ENCODE peak calls at places on chromosomes 16 and 17, in six cellular contexts. One of them, this sample, is unnamed.
A peak's percentile ranks its signal among the peaks of the same experiment; 100 is the strongest.

GRCh38 chr17:55587608-55588139 is 76.4 kb upstream of the SMIM36 start:
- DNase-seq in A549: no peak
- DNase-seq in uterus: peak; percentile 83
- DNase-seq in prostate gland: no peak
- DNase-seq in psoas muscle: no peak
- DNase-seq in CD8-positive, alpha-beta T cell: no peak
- DNase-seq in this sample: no peak

GRCh38 chr17:32111141-32111771 is 31.0 kb upstream of the RHOT1 start:
- DNase-seq in CD8-positive, alpha-beta T cell: peak; percentile 33
- DNase-seq in A549: peak; percentile 68
- DNase-seq in prostate gland: peak; percentile 32
- DNase-seq in uterus: peak; percentile 51
- DNase-seq in psoas muscle: peak; percentile 45
- DNase-seq in this sample: no peak

GRCh38 chr16:15856901-15857778 is at the start of gene MYH11:
- DNase-seq in prostate gland: no peak
- DNase-seq in CD8-positive, alpha-beta T cell: no peak
- DNase-seq in uterus: peak; percentile 81
- DNase-seq in A549: no peak
- DNase-seq in psoas muscle: no peak
- DNase-seq in this sample: no peak

GRCh38 chr17:59485018-59485417 is 80.4 kb upstream of the DHX40 start:
- DNase-seq in psoas muscle: no peak
- DNase-seq in prostate gland: no peak
- DNase-seq in CD8-positive, alpha-beta T cell: no peak
- DNase-seq in A549: no peak
- DNase-seq in uterus: no peak
- DNase-seq in this sample: no peak

GRCh38 chr16:10616744-10617640 is 36.6 kb upstream of the EMP2 start:
- DNase-seq in psoas muscle: peak; percentile 39
- DNase-seq in CD8-positive, alpha-beta T cell: no peak
- DNase-seq in prostate gland: peak; percentile 85
- DNase-seq in A549: peak; percentile 29
- DNase-seq in uterus: peak; percentile 40
- DNase-seq in this sample: no peak

GRCh38 chr17:17750881-17751280 is 69.6 kb downstream of the RAI1 start:
- DNase-seq in prostate gland: no peak
- DNase-seq in psoas muscle: no peak
- DNase-seq in A549: no peak
- DNase-seq in uterus: no peak
- DNase-seq in CD8-positive, alpha-beta T cell: peak; percentile 49
- DNase-seq in this sample: peak; percentile 73

GRCh38 chr17:7441202-7441705 is 1.9 kb downstream of the FGF11 start:
- DNase-seq in uterus: no peak
- DNase-seq in psoas muscle: no peak
- DNase-seq in A549: no peak
- DNase-seq in prostate gland: no peak
- DNase-seq in CD8-positive, alpha-beta T cell: no peak
- DNase-seq in this sample: no peak

GRCh38 chr17:16922386-16923096 is 49.4 kb downstream of the TNFRSF13B start:
- DNase-seq in CD8-positive, alpha-beta T cell: peak; percentile 9
- DNase-seq in A549: peak; percentile 47
- DNase-seq in uterus: no peak
- DNase-seq in psoas muscle: no peak
- DNase-seq in prostate gland: no peak
- DNase-seq in this sample: no peak

GRCh38 chr17:79215631-79216030 is 141.0 kb downstream of the ENGASE start:
- DNase-seq in A549: no peak
- DNase-seq in prostate gland: no peak
- DNase-seq in uterus: no peak
- DNase-seq in psoas muscle: no peak
- DNase-seq in CD8-positive, alpha-beta T cell: no peak
- DNase-seq in this sample: no peak

GRCh38 chr17:62780951-62781350 is 27.2 kb downstream of the MARCHF10 start:
- DNase-seq in uterus: no peak
- DNase-seq in A549: no peak
- DNase-seq in CD8-positive, alpha-beta T cell: no peak
- DNase-seq in prostate gland: no peak
- DNase-seq in psoas muscle: no peak
- DNase-seq in this sample: no peak

GRCh38 chr17:77526728-77527355 is 386.1 kb downstream of the SEC14L1 start:
- DNase-seq in uterus: no peak
- DNase-seq in CD8-positive, alpha-beta T cell: no peak
- DNase-seq in psoas muscle: no peak
- DNase-seq in prostate gland: no peak
- DNase-seq in A549: no peak
- DNase-seq in this sample: no peak

GRCh38 chr16:14177704-14178103 is 106.6 kb downstream of the MRTFB start:
- DNase-seq in CD8-positive, alpha-beta T cell: no peak
- DNase-seq in A549: no peak
- DNase-seq in prostate gland: no peak
- DNase-seq in uterus: no peak
- DNase-seq in psoas muscle: no peak
- DNase-seq in this sample: no peak

GRCh38 chr16:27568077-27568476 is 18.1 kb downstream of the KATNIP start:
- DNase-seq in CD8-positive, alpha-beta T cell: no peak
- DNase-seq in uterus: no peak
- DNase-seq in A549: peak; percentile 68
- DNase-seq in psoas muscle: no peak
- DNase-seq in prostate gland: no peak
- DNase-seq in this sample: no peak

GRCh38 chr16:14298374-14299122 is 227.4 kb downstream of the MRTFB start:
- DNase-seq in uterus: no peak
- DNase-seq in psoas muscle: no peak
- DNase-seq in CD8-positive, alpha-beta T cell: no peak
- DNase-seq in A549: no peak
- DNase-seq in prostate gland: no peak
- DNase-seq in this sample: no peak

GRCh38 chr16:35711435-35711834 is 2252.0 kb downstream of the TP53TG3F start:
- DNase-seq in A549: no peak
- DNase-seq in uterus: no peak
- DNase-seq in psoas muscle: no peak
- DNase-seq in prostate gland: no peak
- DNase-seq in CD8-positive, alpha-beta T cell: no peak
- DNase-seq in this sample: no peak

GRCh38 chr17:48413613-48414405 is 16.2 kb downstream of the SKAP1 start:
- DNase-seq in psoas muscle: no peak
- DNase-seq in prostate gland: no peak
- DNase-seq in uterus: no peak
- DNase-seq in CD8-positive, alpha-beta T cell: no peak
- DNase-seq in A549: no peak
- DNase-seq in this sample: no peak

GRCh38 chr17:66135896-66136295 is 56.0 kb downstream of the CEP112 start:
- DNase-seq in uterus: no peak
- DNase-seq in psoas muscle: no peak
- DNase-seq in prostate gland: no peak
- DNase-seq in CD8-positive, alpha-beta T cell: no peak
- DNase-seq in A549: no peak
- DNase-seq in this sample: no peak

GRCh38 chr17:30321314-30321713 is 12.5 kb downstream of the TMIGD1 start:
- DNase-seq in A549: peak; percentile 48
- DNase-seq in uterus: no peak
- DNase-seq in CD8-positive, alpha-beta T cell: no peak
- DNase-seq in prostate gland: no peak
- DNase-seq in psoas muscle: no peak
- DNase-seq in this sample: no peak

GRCh38 chr16:72369273-72369672 is 197.3 kb upstream of the PMFBP1 start:
- DNase-seq in A549: no peak
- DNase-seq in prostate gland: no peak
- DNase-seq in psoas muscle: no peak
- DNase-seq in uterus: no peak
- DNase-seq in CD8-positive, alpha-beta T cell: no peak
- DNase-seq in this sample: no peak

GRCh38 chr17:8149419-8150193 is 2.6 kb downstream of the PER1 start:
- DNase-seq in CD8-positive, alpha-beta T cell: no peak
- DNase-seq in psoas muscle: peak; percentile 28
- DNase-seq in uterus: peak; percentile 27
- DNase-seq in A549: no peak
- DNase-seq in prostate gland: no peak
- DNase-seq in this sample: no peak

GRCh38 chr17:48047741-48048320 is 328 bp upstream of the NFE2L1 start:
- DNase-seq in A549: peak; percentile 100
- DNase-seq in uterus: peak; percentile 100
- DNase-seq in psoas muscle: peak; percentile 99
- DNase-seq in prostate gland: peak; percentile 100
- DNase-seq in CD8-positive, alpha-beta T cell: peak; percentile 98
- DNase-seq in this sample: peak; percentile 99

GRCh38 chr17:77854759-77855745 is 103.5 kb upstream of the TNRC6C start:
- DNase-seq in prostate gland: no peak
- DNase-seq in psoas muscle: no peak
- DNase-seq in A549: no peak
- DNase-seq in CD8-positive, alpha-beta T cell: no peak
- DNase-seq in uterus: no peak
- DNase-seq in this sample: no peak

GRCh38 chr17:40065041-40065770 is 2.4 kb downstream of the THRA start:
- DNase-seq in uterus: no peak
- DNase-seq in A549: peak; percentile 52
- DNase-seq in psoas muscle: no peak
- DNase-seq in CD8-positive, alpha-beta T cell: no peak
- DNase-seq in prostate gland: no peak
- DNase-seq in this sample: no peak

GRCh38 chr16:50884066-50884860 is 142.4 kb downstream of the CYLD start:
- DNase-seq in psoas muscle: no peak
- DNase-seq in A549: peak; percentile 14
- DNase-seq in prostate gland: no peak
- DNase-seq in CD8-positive, alpha-beta T cell: peak; percentile 28
- DNase-seq in uterus: no peak
- DNase-seq in this sample: no peak
- TF ChIP-seq CTCF in psoas muscle: no peak
- TF ChIP-seq CTCF in A549: no peak
- TF ChIP-seq CTCF in prostate gland: no peak
- TF ChIP-seq CTCF in CD8-positive, alpha-beta T cell: no peak
- TF ChIP-seq CTCF in uterus: no peak
- TF ChIP-seq CTCF in this sample: peak; percentile 75

GRCh38 chr17:38704645-38705522 is at the start of gene MLLT6:
- DNase-seq in prostate gland: peak; percentile 72
- DNase-seq in A549: peak; percentile 85
- DNase-seq in uterus: peak; percentile 80
- DNase-seq in CD8-positive, alpha-beta T cell: peak; percentile 79
- DNase-seq in psoas muscle: peak; percentile 83
- DNase-seq in this sample: no peak

GRCh38 chr17:38705803-38706624 is 941 bp downstream of the MLLT6 start:
- DNase-seq in A549: peak; percentile 56
- DNase-seq in prostate gland: peak; percentile 49
- DNase-seq in CD8-positive, alpha-beta T cell: peak; percentile 40
- DNase-seq in psoas muscle: peak; percentile 73
- DNase-seq in uterus: peak; percentile 66
- DNase-seq in this sample: no peak

GRCh38 chr17:38706625-38707298 is 1.7 kb downstream of the MLLT6 start:
- DNase-seq in psoas muscle: no peak
- DNase-seq in A549: no peak
- DNase-seq in prostate gland: no peak
- DNase-seq in uterus: no peak
- DNase-seq in CD8-positive, alpha-beta T cell: peak; percentile 37
- DNase-seq in this sample: no peak

GRCh38 chr17:38703742-38704644 is 1.1 kb upstream of the MLLT6 start:
- DNase-seq in A549: no peak
- DNase-seq in prostate gland: peak; percentile 91
- DNase-seq in uterus: peak; percentile 80
- DNase-seq in CD8-positive, alpha-beta T cell: peak; percentile 77
- DNase-seq in psoas muscle: peak; percentile 87
- DNase-seq in this sample: no peak

GRCh38 chr17:38705523-38705802 is 390 bp downstream of the MLLT6 start:
- DNase-seq in uterus: no peak
- DNase-seq in A549: no peak
- DNase-seq in prostate gland: no peak
- DNase-seq in CD8-positive, alpha-beta T cell: no peak
- DNase-seq in psoas muscle: no peak
- DNase-seq in this sample: no peak
- H3K4me3 ChIP-seq in uterus: peak overlapping the region; percentile 84
- H3K4me3 ChIP-seq in A549: peak overlapping the region; percentile 94
- H3K4me3 ChIP-seq in prostate gland: peak overlapping the region; percentile 86
- H3K4me3 ChIP-seq in CD8-positive, alpha-beta T cell: peak overlapping the region; percentile 88
- H3K4me3 ChIP-seq in psoas muscle: peak overlapping the region; percentile 97
- H3K4me3 ChIP-seq in this sample: peak overlapping the region; percentile 89

GRCh38 chr17:28405632-28406477 is at the start of gene SLC46A1:
- DNase-seq in prostate gland: peak; percentile 48
- DNase-seq in A549: peak; percentile 61
- DNase-seq in CD8-positive, alpha-beta T cell: peak; percentile 43
- DNase-seq in psoas muscle: peak; percentile 67
- DNase-seq in uterus: peak; percentile 54
- DNase-seq in this sample: no peak
- TF ChIP-seq CTCF in prostate gland: no peak
- TF ChIP-seq CTCF in A549: no peak
- TF ChIP-seq CTCF in CD8-positive, alpha-beta T cell: no peak
- TF ChIP-seq CTCF in psoas muscle: no peak
- TF ChIP-seq CTCF in uterus: no peak
- TF ChIP-seq CTCF in this sample: no peak

GRCh38 chr16:76535-77272 is 1.3 kb upstream of the MPG start:
- DNase-seq in A549: no peak
- DNase-seq in uterus: peak; percentile 76
- DNase-seq in CD8-positive, alpha-beta T cell: no peak
- DNase-seq in prostate gland: no peak
- DNase-seq in psoas muscle: peak; percentile 86
- DNase-seq in this sample: no peak

GRCh38 chr16:77273-77806 is 685 bp upstream of the MPG start:
- DNase-seq in A549: peak; percentile 73
- DNase-seq in uterus: peak; percentile 54
- DNase-seq in psoas muscle: peak; percentile 67
- DNase-seq in CD8-positive, alpha-beta T cell: peak; percentile 17
- DNase-seq in prostate gland: no peak
- DNase-seq in this sample: no peak

GRCh38 chr16:78444-79145 is 570 bp downstream of the MPG start:
- DNase-seq in prostate gland: no peak
- DNase-seq in A549: no peak
- DNase-seq in CD8-positive, alpha-beta T cell: no peak
- DNase-seq in uterus: no peak
- DNase-seq in psoas muscle: peak; percentile 51
- DNase-seq in this sample: no peak

GRCh38 chr16:77807-78443 is at the start of gene MPG:
- DNase-seq in A549: peak; percentile 77
- DNase-seq in CD8-positive, alpha-beta T cell: peak; percentile 82
- DNase-seq in psoas muscle: peak; percentile 91
- DNase-seq in prostate gland: peak; percentile 80
- DNase-seq in uterus: peak; percentile 86
- DNase-seq in this sample: no peak

DNA sequence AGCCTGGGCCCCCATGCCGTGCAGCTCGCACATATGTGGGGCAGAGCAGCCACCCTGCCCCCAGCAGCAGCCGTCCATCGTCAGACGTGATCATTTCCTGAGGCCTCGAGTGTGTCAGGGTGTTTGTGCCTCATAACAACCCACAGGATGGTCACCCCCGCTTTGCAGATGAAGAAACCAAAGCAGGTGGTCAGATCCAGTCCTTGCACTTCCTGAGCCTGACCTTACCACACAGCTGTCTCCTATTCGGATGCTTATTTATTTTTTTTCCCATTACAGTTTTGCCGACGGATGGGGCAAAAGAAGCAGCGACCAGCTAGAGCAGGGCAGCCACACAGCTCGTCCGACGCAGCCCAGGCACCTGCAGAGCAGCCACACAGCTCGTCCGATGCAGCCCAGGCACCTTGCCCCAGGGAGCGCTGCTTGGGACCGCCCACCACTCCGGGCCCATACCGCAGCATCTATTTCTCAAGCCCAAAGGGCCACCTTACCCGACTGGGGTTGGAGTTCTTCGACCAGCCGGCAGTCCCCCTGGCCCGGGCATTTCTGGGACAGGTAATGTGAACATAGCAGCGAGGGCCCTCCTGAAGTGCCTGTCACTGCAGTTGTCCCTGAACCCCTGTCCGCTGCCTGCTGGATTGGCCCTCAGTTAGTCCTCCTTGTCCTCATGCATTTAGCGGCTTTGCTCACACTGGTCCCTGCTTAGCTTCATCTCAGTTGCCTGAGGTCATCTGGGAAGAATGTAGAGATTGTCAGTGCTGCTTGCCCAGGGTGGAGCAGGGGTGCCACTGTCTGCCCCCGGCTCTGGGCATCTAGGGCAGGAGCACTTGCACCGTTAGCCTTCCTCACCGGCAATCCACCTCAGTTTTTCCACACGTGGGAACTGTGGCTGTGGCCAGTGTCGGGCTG is 1.4 kb downstream of the MPG start:
- DNase-seq in uterus: no peak
- DNase-seq in psoas muscle: no peak
- DNase-seq in A549: no peak
- DNase-seq in prostate gland: no peak
- DNase-seq in CD8-positive, alpha-beta T cell: no peak
- DNase-seq in this sample: no peak
- H3K4me3 ChIP-seq in uterus: no peak overlapping the region
- H3K4me3 ChIP-seq in psoas muscle: peak overlapping the region; percentile 91
- H3K4me3 ChIP-seq in A549: peak overlapping the region; percentile 94
- H3K4me3 ChIP-seq in prostate gland: peak overlapping the region; percentile 84
- H3K4me3 ChIP-seq in CD8-positive, alpha-beta T cell: peak overlapping the region; percentile 68
- H3K4me3 ChIP-seq in this sample: peak overlapping the region; percentile 99